ENCODE peak calls at places on chromosomes 5 and 9, in six cellular contexts. One of them, this sample, is unnamed.

GRCh38 chr9:22141906-22142305 is 132.8 kb upstream of the CDKN2B start:
- DNase-seq in iris pigment epithelial cell: peak
- DNase-seq in AG08396: no peak
- DNase-seq in osteocyte: no peak
- DNase-seq in iPS DF 19.7: no peak
- DNase-seq in AG09319: no peak
- DNase-seq in this sample: peak

GRCh38 chr5:112379541-112380325 is 39.3 kb downstream of the EPB41L4A start:
- DNase-seq in iris pigment epithelial cell: no peak
- DNase-seq in AG08396: no peak
- DNase-seq in osteocyte: no peak
- DNase-seq in iPS DF 19.7: no peak
- DNase-seq in AG09319: no peak
- DNase-seq in this sample: no peak

GRCh38 chr9:134190232-134191121 is 26.1 kb upstream of the RNU6ATAC start:
- DNase-seq in iris pigment epithelial cell: no peak
- DNase-seq in AG08396: no peak
- DNase-seq in osteocyte: no peak
- DNase-seq in iPS DF 19.7: no peak
- DNase-seq in AG09319: no peak
- DNase-seq in this sample: no peak

GRCh38 chr5:154937186-154937717 is 759 bp downstream of the GEMIN5 start:
- DNase-seq in iris pigment epithelial cell: peak
- DNase-seq in AG08396: no peak
- DNase-seq in osteocyte: no peak
- DNase-seq in iPS DF 19.7: no peak
- DNase-seq in AG09319: no peak
- DNase-seq in this sample: no peak

GRCh38 chr5:165981721-165982120 is 2309.7 kb upstream of the WWC1 start:
- DNase-seq in iris pigment epithelial cell: no peak
- DNase-seq in AG08396: no peak
- DNase-seq in osteocyte: no peak
- DNase-seq in iPS DF 19.7: no peak
- DNase-seq in AG09319: no peak
- DNase-seq in this sample: no peak

GRCh38 chr5:43192558-43193170 is 639 bp downstream of the NIM1K start:
- DNase-seq in iris pigment epithelial cell: peak
- DNase-seq in AG08396: peak
- DNase-seq in osteocyte: no peak
- DNase-seq in iPS DF 19.7: no peak
- DNase-seq in AG09319: no peak
- DNase-seq in this sample: peak

GRCh38 chr9:117000196-117000723 is 313.2 kb downstream of the TRIM32 start:
- DNase-seq in iris pigment epithelial cell: no peak
- DNase-seq in AG08396: no peak
- DNase-seq in osteocyte: no peak
- DNase-seq in iPS DF 19.7: no peak
- DNase-seq in AG09319: no peak
- DNase-seq in this sample: no peak

GRCh38 chr9:121663591-121663990 is 12.2 kb downstream of the DAB2IP start:
- DNase-seq in iris pigment epithelial cell: no peak
- DNase-seq in AG08396: no peak
- DNase-seq in osteocyte: no peak
- DNase-seq in iPS DF 19.7: no peak
- DNase-seq in AG09319: no peak
- DNase-seq in this sample: no peak

GRCh38 chr5:168766038-168766700 is 187.0 kb upstream of the PANK3 start:
- DNase-seq in iris pigment epithelial cell: no peak
- DNase-seq in AG08396: no peak
- DNase-seq in osteocyte: no peak
- DNase-seq in iPS DF 19.7: no peak
- DNase-seq in AG09319: no peak
- DNase-seq in this sample: no peak

GRCh38 chr9:100498592-100498991 is 25.6 kb downstream of the TMEFF1 start:
- DNase-seq in iris pigment epithelial cell: peak
- DNase-seq in AG08396: no peak
- DNase-seq in osteocyte: no peak
- DNase-seq in iPS DF 19.7: no peak
- DNase-seq in AG09319: no peak
- DNase-seq in this sample: peak

GRCh38 chr5:150180241-150181027 is 9.4 kb upstream of the SLC6A7 start:
- DNase-seq in iris pigment epithelial cell: peak
- DNase-seq in AG08396: peak
- DNase-seq in osteocyte: no peak
- DNase-seq in iPS DF 19.7: no peak
- DNase-seq in AG09319: no peak
- DNase-seq in this sample: no peak

This sample was measured in M059J.